ENCODE peak calls at places on chromosome 17, in seven cellular contexts. One of them, this sample, is unnamed.

GRCh38 chr17:17416007-17416399 is 60.8 kb upstream of the MED9 start:
- DNase-seq in tibial nerve: no peak
- DNase-seq in AG04449: no peak
- DNase-seq in Calu3: peak
- DNase-seq in lower leg skin: no peak
- DNase-seq in AG09319: peak
- DNase-seq in fibroblast of lung: peak
- DNase-seq in this sample: peak

GRCh38 chr17:60392845-60393702 is 1.1 kb upstream of the USP32 start:
- DNase-seq in lower leg skin: peak
- DNase-seq in AG09319: no peak
- DNase-seq in Calu3: peak
- DNase-seq in tibial nerve: no peak
- DNase-seq in AG04449: no peak
- DNase-seq in fibroblast of lung: peak
- DNase-seq in this sample: peak

GRCh38 chr17:21538615-21539014 is 153.7 kb upstream of the KCNJ18 start:
- DNase-seq in AG09319: no peak
- DNase-seq in Calu3: no peak
- DNase-seq in AG04449: no peak
- DNase-seq in tibial nerve: no peak
- DNase-seq in lower leg skin: no peak
- DNase-seq in fibroblast of lung: no peak
- DNase-seq in this sample: no peak

GRCh38 chr17:21679256-21680146 is 12.8 kb upstream of the KCNJ18 start:
- DNase-seq in Calu3: no peak
- DNase-seq in AG09319: no peak
- DNase-seq in AG04449: no peak
- DNase-seq in tibial nerve: no peak
- DNase-seq in fibroblast of lung: no peak
- DNase-seq in lower leg skin: no peak
- DNase-seq in this sample: no peak

GRCh38 chr17:75063201-75063600 is 16.2 kb downstream of the KCTD2 start:
- DNase-seq in tibial nerve: no peak
- DNase-seq in lower leg skin: no peak
- DNase-seq in AG09319: no peak
- DNase-seq in Calu3: no peak
- DNase-seq in AG04449: no peak
- DNase-seq in fibroblast of lung: no peak
- DNase-seq in this sample: no peak

GRCh38 chr17:48228720-48229119 is 121.2 kb downstream of the SNX11 start:
- DNase-seq in AG04449: no peak
- DNase-seq in lower leg skin: no peak
- DNase-seq in Calu3: no peak
- DNase-seq in AG09319: no peak
- DNase-seq in fibroblast of lung: no peak
- DNase-seq in tibial nerve: no peak
- DNase-seq in this sample: no peak

GRCh38 chr17:9934354-9934753 is 29.3 kb upstream of the RCVRN start:
- DNase-seq in AG04449: no peak
- DNase-seq in fibroblast of lung: no peak
- DNase-seq in lower leg skin: no peak
- DNase-seq in Calu3: no peak
- DNase-seq in AG09319: no peak
- DNase-seq in tibial nerve: no peak
- DNase-seq in this sample: no peak

GRCh38 chr17:5899496-5900195 is 170.5 kb upstream of the WSCD1 start:
- DNase-seq in tibial nerve: no peak
- DNase-seq in AG09319: no peak
- DNase-seq in Calu3: no peak
- DNase-seq in AG04449: no peak
- DNase-seq in fibroblast of lung: no peak
- DNase-seq in lower leg skin: no peak
- DNase-seq in this sample: no peak

GRCh38 chr17:49101054-49101534 is 31.5 kb upstream of the B4GALNT2 start:
- DNase-seq in AG04449: no peak
- DNase-seq in AG09319: no peak
- DNase-seq in fibroblast of lung: peak
- DNase-seq in Calu3: peak
- DNase-seq in tibial nerve: no peak
- DNase-seq in lower leg skin: peak
- DNase-seq in this sample: no peak

GRCh38 chr17:60369727-60370126 is 22.2 kb downstream of the USP32 start:
- DNase-seq in fibroblast of lung: no peak
- DNase-seq in AG04449: no peak
- DNase-seq in AG09319: no peak
- DNase-seq in Calu3: no peak
- DNase-seq in tibial nerve: no peak
- DNase-seq in lower leg skin: no peak
- DNase-seq in this sample: no peak

GRCh38 chr17:2177235-2177811 is 122.4 kb downstream of the HIC1 start:
- DNase-seq in tibial nerve: no peak
- DNase-seq in fibroblast of lung: peak
- DNase-seq in lower leg skin: no peak
- DNase-seq in AG09319: no peak
- DNase-seq in Calu3: no peak
- DNase-seq in AG04449: no peak
- DNase-seq in this sample: peak

GRCh38 chr17:81932333-81932983 is 4.6 kb downstream of the PYCR1 start:
- DNase-seq in lower leg skin: no peak
- DNase-seq in AG09319: no peak
- DNase-seq in AG04449: no peak
- DNase-seq in tibial nerve: no peak
- DNase-seq in Calu3: no peak
- DNase-seq in fibroblast of lung: no peak
- DNase-seq in this sample: no peak

GRCh38 chr17:68600881-68601564 is at the start of gene FAM20A:
- DNase-seq in lower leg skin: no peak
- DNase-seq in Calu3: peak
- DNase-seq in AG04449: no peak
- DNase-seq in fibroblast of lung: no peak
- DNase-seq in AG09319: no peak
- DNase-seq in tibial nerve: no peak
- DNase-seq in this sample: no peak

GRCh38 chr17:68599091-68599872 is 1.9 kb downstream of the FAM20A start:
- DNase-seq in lower leg skin: no peak
- DNase-seq in fibroblast of lung: peak
- DNase-seq in AG09319: no peak
- DNase-seq in AG04449: no peak
- DNase-seq in tibial nerve: no peak
- DNase-seq in Calu3: no peak
- DNase-seq in this sample: no peak

GRCh38 chr17:68601565-68602266 is 549 bp upstream of the FAM20A start:
- DNase-seq in tibial nerve: no peak
- DNase-seq in AG09319: no peak
- DNase-seq in AG04449: no peak
- DNase-seq in lower leg skin: no peak
- DNase-seq in fibroblast of lung: no peak
- DNase-seq in Calu3: no peak
- DNase-seq in this sample: no peak

GRCh38 chr17:68599873-68600122 is 1.4 kb downstream of the FAM20A start:
- DNase-seq in Calu3: no peak
- DNase-seq in AG09319: no peak
- DNase-seq in AG04449: no peak
- DNase-seq in fibroblast of lung: no peak
- DNase-seq in tibial nerve: no peak
- DNase-seq in lower leg skin: no peak
- DNase-seq in this sample: no peak

GRCh38 chr17:68600123-68600880 is 865 bp downstream of the FAM20A start:
- DNase-seq in AG09319: no peak
- DNase-seq in Calu3: peak
- DNase-seq in lower leg skin: no peak
- DNase-seq in AG04449: no peak
- DNase-seq in tibial nerve: no peak
- DNase-seq in fibroblast of lung: no peak
- DNase-seq in this sample: no peak
- TF ChIP-seq CTCF in AG09319: peak
- TF ChIP-seq CTCF in Calu3: no peak
- TF ChIP-seq CTCF in lower leg skin: no peak
- TF ChIP-seq CTCF in AG04449: no peak
- TF ChIP-seq CTCF in tibial nerve: no peak
- TF ChIP-seq CTCF in fibroblast of lung: peak
- TF ChIP-seq CTCF in this sample: no peak

DNA sequence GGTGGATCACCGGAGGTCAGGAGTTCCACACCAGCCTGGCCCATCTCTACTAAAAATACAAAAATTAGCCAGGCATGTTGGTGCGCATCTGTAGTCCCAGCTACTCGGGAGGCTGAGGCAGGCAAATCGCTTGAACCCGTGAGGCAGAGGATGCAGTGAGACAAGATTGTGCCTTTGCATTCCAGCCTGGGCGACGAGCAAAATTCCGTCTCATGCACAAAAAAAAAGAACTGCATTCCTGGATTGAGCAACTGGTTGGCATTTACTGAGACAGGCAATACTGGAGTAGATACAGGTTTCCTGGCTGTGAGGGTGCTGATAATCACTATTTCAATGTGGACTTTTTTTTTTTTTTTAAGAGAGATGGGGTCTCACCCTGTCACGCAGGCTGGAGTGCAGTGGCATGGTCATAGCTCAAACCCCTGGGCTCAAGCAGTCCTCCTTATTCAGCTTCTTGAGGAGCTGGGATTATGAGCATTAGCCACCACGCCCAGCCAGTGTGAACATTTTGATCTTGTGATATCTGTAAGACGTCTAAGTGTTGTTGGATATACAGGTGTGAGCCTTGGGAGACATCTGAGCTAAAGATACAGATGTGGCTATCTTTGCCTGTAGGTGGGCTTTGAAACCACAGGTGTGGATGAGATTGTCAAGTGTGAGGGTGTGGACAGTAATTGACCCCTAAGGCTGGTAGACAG is 5.8 kb downstream of the CYB5D2 start:
- DNase-seq in lower leg skin: no peak
- DNase-seq in AG09319: no peak
- DNase-seq in AG04449: no peak
- DNase-seq in fibroblast of lung: no peak
- DNase-seq in tibial nerve: no peak
- DNase-seq in Calu3: no peak
- DNase-seq in this sample: no peak
- TF ChIP-seq CTCF in lower leg skin: no peak
- TF ChIP-seq CTCF in AG09319: no peak
- TF ChIP-seq CTCF in AG04449: no peak
- TF ChIP-seq CTCF in fibroblast of lung: no peak
- TF ChIP-seq CTCF in tibial nerve: no peak
- TF ChIP-seq CTCF in Calu3: no peak
- TF ChIP-seq CTCF in this sample: no peak

GRCh38 chr17:64786337-64786736 is 124.2 kb upstream of the SMURF2 start:
- DNase-seq in AG04449: no peak
- DNase-seq in Calu3: peak
- DNase-seq in AG09319: no peak
- DNase-seq in tibial nerve: no peak
- DNase-seq in lower leg skin: no peak
- DNase-seq in fibroblast of lung: no peak
- DNase-seq in this sample: no peak
- TF ChIP-seq CTCF in AG04449: no peak
- TF ChIP-seq CTCF in Calu3: no peak
- TF ChIP-seq CTCF in AG09319: no peak
- TF ChIP-seq CTCF in tibial nerve: no peak
- TF ChIP-seq CTCF in lower leg skin: no peak
- TF ChIP-seq CTCF in fibroblast of lung: no peak
- TF ChIP-seq CTCF in this sample: no peak

GRCh38 chr17:27558842-27559505 is 72.0 kb upstream of the LGALS9 start:
- DNase-seq in AG09319: no peak
- DNase-seq in AG04449: no peak
- DNase-seq in Calu3: no peak
- DNase-seq in tibial nerve: no peak
- DNase-seq in fibroblast of lung: no peak
- DNase-seq in lower leg skin: no peak
- DNase-seq in this sample: no peak
- TF ChIP-seq CTCF in AG09319: no peak
- TF ChIP-seq CTCF in AG04449: no peak
- TF ChIP-seq CTCF in Calu3: no peak
- TF ChIP-seq CTCF in tibial nerve: no peak
- TF ChIP-seq CTCF in fibroblast of lung: no peak
- TF ChIP-seq CTCF in lower leg skin: no peak
- TF ChIP-seq CTCF in this sample: no peak

GRCh38 chr17:73196500-73196899 is 3.6 kb downstream of the COG1 start:
- DNase-seq in lower leg skin: no peak
- DNase-seq in AG04449: no peak
- DNase-seq in tibial nerve: no peak
- DNase-seq in Calu3: no peak
- DNase-seq in fibroblast of lung: peak
- DNase-seq in AG09319: no peak
- DNase-seq in this sample: peak
- TF ChIP-seq CTCF in lower leg skin: no peak
- TF ChIP-seq CTCF in AG04449: peak
- TF ChIP-seq CTCF in tibial nerve: peak
- TF ChIP-seq CTCF in Calu3: no peak
- TF ChIP-seq CTCF in fibroblast of lung: peak
- TF ChIP-seq CTCF in AG09319: peak
- TF ChIP-seq CTCF in this sample: peak

GRCh38 chr17:20095366-20096080 is 86.4 kb downstream of the SPECC1 start:
- DNase-seq in AG09319: no peak
- DNase-seq in tibial nerve: peak
- DNase-seq in Calu3: peak
- DNase-seq in AG04449: no peak
- DNase-seq in lower leg skin: peak
- DNase-seq in fibroblast of lung: peak
- DNase-seq in this sample: peak
- TF ChIP-seq CTCF in AG09319: peak
- TF ChIP-seq CTCF in tibial nerve: peak
- TF ChIP-seq CTCF in Calu3: peak
- TF ChIP-seq CTCF in AG04449: peak
- TF ChIP-seq CTCF in lower leg skin: no peak
- TF ChIP-seq CTCF in fibroblast of lung: peak
- TF ChIP-seq CTCF in this sample: no peak

GRCh38 chr17:11908711-11909146 is 88.5 kb downstream of the ZNF18 start:
- DNase-seq in Calu3: no peak
- DNase-seq in fibroblast of lung: no peak
- DNase-seq in AG09319: no peak
- DNase-seq in AG04449: no peak
- DNase-seq in lower leg skin: no peak
- DNase-seq in tibial nerve: no peak
- DNase-seq in this sample: no peak

GRCh38 chr17:11909348-11909747 is 87.9 kb downstream of the ZNF18 start:
- DNase-seq in fibroblast of lung: no peak
- DNase-seq in AG09319: no peak
- DNase-seq in AG04449: no peak
- DNase-seq in Calu3: no peak
- DNase-seq in lower leg skin: no peak
- DNase-seq in tibial nerve: no peak
- DNase-seq in this sample: no peak
- TF ChIP-seq CTCF in fibroblast of lung: no peak
- TF ChIP-seq CTCF in AG09319: no peak
- TF ChIP-seq CTCF in AG04449: no peak
- TF ChIP-seq CTCF in Calu3: no peak
- TF ChIP-seq CTCF in lower leg skin: no peak
- TF ChIP-seq CTCF in tibial nerve: no peak
- TF ChIP-seq CTCF in this sample: no peak

GRCh38 chr17:12722282-12722681 is 56.6 kb downstream of the MYOCD start:
- DNase-seq in Calu3: no peak
- DNase-seq in AG09319: no peak
- DNase-seq in fibroblast of lung: no peak
- DNase-seq in tibial nerve: no peak
- DNase-seq in AG04449: no peak
- DNase-seq in lower leg skin: no peak
- DNase-seq in this sample: no peak
- TF ChIP-seq CTCF in Calu3: no peak
- TF ChIP-seq CTCF in AG09319: no peak
- TF ChIP-seq CTCF in fibroblast of lung: no peak
- TF ChIP-seq CTCF in tibial nerve: no peak
- TF ChIP-seq CTCF in AG04449: no peak
- TF ChIP-seq CTCF in lower leg skin: no peak
- TF ChIP-seq CTCF in this sample: no peak